ENCODE peak calls at places on chromosomes 7 and 10, in seven cellular contexts. V is choroid plexus epithelial cell, B is endothelial cell, K is lower lobe of right lung, R is psoas muscle, H is tibial artery, F is ovary. N is an unnamed sample.

GRCh38 chr10:115093776-115094361 is 704 bp downstream of the ATRNL1 start:
- DNase-seq in K (no peak), F (peak), R (peak), H (no peak), B (no peak), V (peak), N (peak)

GRCh38 chr7:112009081-112009480 is 197.1 kb downstream of the DOCK4 start:
- DNase-seq in F (no peak), K (no peak), B (no peak), R (no peak), V (peak), H (no peak), N (no peak)

GRCh38 chr7:691361-692045 is 35.0 kb upstream of the DNAAF5 start:
- DNase-seq in V (no peak), B (no peak), F (peak), K (no peak), H (no peak), R (peak), N (peak)

GRCh38 chr7:116969371-116969902 is 16.1 kb downstream of the ST7 start:
- DNase-seq in V (no peak), K (no peak), H (no peak), F (no peak), B (no peak), R (no peak), N (no peak)

GRCh38 chr7:73364006-73364728 is 36.2 kb downstream of the FKBP6 start:
- DNase-seq in R (no peak), H (no peak), F (no peak), B (no peak), K (no peak), V (no peak), N (no peak)

GRCh38 chr10:17640331-17640816 is 3.6 kb upstream of the STAM start:
- DNase-seq in K (no peak), B (no peak), H (no peak), R (no peak), V (no peak), F (no peak), N (no peak)

GRCh38 chr10:102419561-102420442 is 834 bp upstream of the FBXL15 start:
- DNase-seq in V (no peak), B (peak), R (peak), H (no peak), F (peak), K (no peak), N (peak)

GRCh38 chr7:22732556-22733126 is 5.6 kb downstream of the IL6 start:
- DNase-seq in F (no peak), R (no peak), K (no peak), V (peak), B (no peak), H (no peak), N (no peak)

GRCh38 chr7:64882341-64883112 is 20.5 kb upstream of the ZNF273 start:
- DNase-seq in B (peak), V (peak), K (peak), R (peak), F (peak), H (peak), N (peak)

DNA sequence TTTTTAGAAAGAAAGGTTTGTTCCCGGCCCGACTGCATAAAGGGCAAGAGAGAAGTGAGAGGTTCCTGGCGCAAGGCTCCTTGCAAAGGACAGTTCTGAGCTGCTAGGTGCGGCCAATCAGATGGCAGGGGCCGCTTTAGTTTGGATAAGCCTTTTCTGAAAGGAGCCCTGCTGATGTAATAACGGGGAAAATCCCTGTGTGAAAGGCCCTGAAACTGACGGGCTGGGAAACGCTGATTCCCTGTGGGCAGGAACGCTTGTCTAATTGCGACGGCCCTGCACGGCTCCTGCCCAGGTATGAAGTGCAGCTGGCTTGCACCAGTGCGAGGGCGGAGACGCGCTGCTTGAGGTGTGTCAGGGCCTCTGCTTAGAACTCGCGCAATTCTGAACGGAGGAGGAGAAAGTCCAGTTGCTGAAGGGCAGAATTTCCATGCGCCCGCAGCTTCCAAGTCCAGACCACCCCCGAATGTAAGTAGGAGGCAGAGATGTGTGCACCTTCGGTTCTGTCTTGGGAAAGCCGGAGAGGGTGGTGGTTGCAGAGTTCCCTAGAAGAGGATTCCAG is 30.5 kb downstream of the TACC2 start:
- DNase-seq in K (peak), B (no peak), V (no peak), H (no peak), R (peak), F (no peak), N (peak)
- TF ChIP-seq CTCF in K (no peak), B (no peak), V (no peak), H (no peak), R (no peak), F (no peak), N (no peak)

DNA sequence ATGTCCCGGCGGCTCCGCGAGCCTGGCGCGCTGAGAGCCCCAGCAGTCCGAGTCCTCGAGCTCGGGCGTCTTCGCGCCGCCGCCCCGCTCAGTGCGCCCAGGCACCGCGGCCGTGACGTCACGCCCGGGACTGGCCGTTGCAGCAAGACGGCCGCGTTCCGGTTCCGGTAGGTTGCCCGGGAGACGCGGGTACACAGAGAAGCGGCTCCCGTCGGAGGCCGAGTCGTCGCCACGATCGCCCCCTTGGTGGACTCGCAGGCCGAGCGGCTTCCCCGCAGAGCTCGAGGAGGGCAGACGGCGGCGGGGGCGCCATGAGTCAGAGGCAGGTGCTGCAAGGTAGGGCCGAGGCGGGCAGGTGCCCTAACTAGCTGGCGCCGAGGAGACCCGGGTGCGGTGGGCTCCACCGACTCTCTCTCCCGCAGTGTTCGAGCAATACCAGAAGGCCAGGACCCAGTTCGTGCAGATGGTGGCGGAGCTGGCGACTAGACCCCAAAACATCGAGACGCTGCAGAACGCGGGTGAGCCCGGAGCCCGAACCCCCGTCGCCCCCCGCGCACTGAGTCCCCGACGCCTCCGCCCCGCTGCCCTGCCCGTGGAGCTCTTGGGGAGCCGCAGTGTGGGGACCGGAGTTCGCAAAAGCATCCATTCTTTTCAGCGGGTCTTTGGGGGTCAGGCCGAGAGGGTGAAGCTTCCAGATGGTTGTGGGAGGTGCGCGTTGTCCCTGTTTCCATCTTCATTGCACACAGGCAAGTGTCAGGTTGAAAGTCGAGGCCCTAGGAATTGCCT is at the start of gene SPAG6:
- DNase-seq in B (peak), R (peak), F (peak), H (no peak), K (peak), V (no peak), N (peak)
- TF ChIP-seq CTCF in B (no peak), R (no peak), F (no peak), H (no peak), K (no peak), V (no peak), N (no peak)

GRCh38 chr10:48535416-48536225 is 69.3 kb downstream of the ARHGAP22 start:
- DNase-seq in F (no peak), V (no peak), K (no peak), R (no peak), B (no peak), H (no peak), N (no peak)
- TF ChIP-seq CTCF in F (no peak), V (peak), K (no peak), R (no peak), B (peak), H (no peak), N (no peak)

GRCh38 chr10:78424721-78425120 is 391.1 kb downstream of the RPS24 start:
- DNase-seq in K (no peak), F (no peak), R (no peak), B (no peak), V (peak), H (no peak), N (no peak)
- TF ChIP-seq CTCF in K (peak), F (no peak), R (no peak), B (peak), V (peak), H (no peak), N (no peak)

DNA sequence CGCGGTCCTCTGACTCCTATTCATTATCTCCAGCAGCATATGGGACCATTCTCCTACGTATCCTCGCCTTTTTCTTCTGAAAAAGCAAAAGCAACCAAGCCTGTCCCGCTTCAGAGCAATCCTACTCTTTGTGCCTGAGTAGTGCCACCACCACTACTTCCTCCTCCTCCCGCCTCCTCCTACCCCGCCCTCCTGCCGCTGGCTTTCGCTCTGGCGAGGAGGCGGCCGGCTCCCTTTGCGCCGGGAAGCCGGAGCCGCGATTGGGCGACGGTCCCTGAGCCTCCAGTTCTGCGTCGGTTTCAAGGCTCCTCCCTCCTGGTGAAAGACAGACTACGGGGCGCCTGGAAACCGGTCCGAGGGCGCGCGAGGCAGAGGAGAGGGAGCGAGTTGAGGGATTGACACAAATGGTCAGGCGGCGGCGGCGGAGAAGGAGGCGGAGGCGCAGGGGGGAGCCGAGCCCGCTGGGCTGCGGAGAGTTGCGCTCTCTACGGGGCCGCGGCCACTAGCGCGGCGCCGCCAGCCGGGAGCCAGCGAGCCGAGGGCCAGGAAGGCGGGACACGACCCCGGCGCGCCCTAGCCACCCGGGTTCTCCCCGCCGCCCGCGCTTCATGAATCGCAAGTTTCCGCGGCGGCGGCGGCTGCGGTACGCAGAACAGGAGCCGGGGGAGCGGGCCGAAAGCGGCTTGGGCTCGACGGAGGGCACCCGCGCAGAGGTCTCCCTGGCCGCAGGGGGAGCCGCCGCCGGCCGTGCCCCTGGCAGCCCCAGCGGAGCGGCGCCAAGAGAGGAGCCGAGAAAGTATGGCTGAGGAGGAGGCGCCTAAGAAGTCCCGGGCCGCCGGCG is at the start of gene FZD1:
- DNase-seq in K (peak), R (peak), F (peak), H (peak), B (peak), V (peak), N (peak)
- TF ChIP-seq CTCF in K (no peak), R (peak), F (no peak), H (peak), B (no peak), V (no peak), N (no peak)

DNA sequence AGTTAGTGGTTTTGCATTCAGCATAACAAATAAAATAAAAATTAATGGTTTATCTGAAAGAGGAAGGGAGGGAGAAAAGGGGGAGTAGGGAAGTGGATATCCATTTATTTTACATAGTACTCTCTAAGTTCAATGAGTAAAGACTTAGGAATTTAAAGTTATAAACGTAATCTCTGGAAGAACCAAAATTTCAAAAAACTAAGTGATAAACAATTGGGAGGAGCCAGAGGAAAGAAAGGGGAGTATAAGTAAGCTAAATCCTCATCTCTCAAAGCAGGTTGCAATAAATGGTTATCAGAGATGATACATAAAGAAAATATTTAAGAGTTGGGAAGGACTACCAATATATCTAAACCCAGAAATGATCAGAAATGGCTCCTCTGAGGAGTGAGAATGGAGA is 46.4 kb downstream of the ANK3 start:
- DNase-seq in R (no peak), B (no peak), K (no peak), V (peak), F (no peak), H (no peak), N (no peak)
- TF ChIP-seq CTCF in R (no peak), B (no peak), K (no peak), V (no peak), F (no peak), H (no peak), N (no peak)

GRCh38 chr7:106249488-106249887 is 35.3 kb downstream of the NAMPT start:
- DNase-seq in H (no peak), V (no peak), R (no peak), K (no peak), F (no peak), B (no peak), N (no peak)
- TF ChIP-seq CTCF in H (no peak), V (no peak), R (no peak), K (no peak), F (no peak), B (no peak), N (no peak)

DNA sequence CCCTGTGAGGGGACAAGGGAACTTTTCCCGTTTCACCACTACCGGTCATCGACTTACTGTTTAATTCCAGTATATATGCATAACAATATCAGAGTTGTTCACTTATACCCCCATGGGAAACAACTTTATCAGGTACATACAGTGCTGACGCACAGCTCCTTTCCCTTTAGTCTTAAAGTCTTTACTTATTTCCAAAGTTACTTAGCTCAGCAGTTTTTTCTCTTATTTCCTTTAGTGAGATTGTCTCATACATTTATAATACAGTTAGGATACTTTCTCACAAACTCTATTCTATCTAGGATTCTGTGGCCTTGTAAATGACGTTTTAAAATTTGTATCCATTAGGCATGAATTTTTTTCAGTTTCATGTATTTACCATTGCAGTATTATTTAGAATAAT is 721.8 kb downstream of the ANKRD7 start:
- DNase-seq in K (no peak), B (no peak), F (no peak), H (no peak), V (no peak), R (no peak), N (no peak)
- TF ChIP-seq CTCF in K (no peak), B (no peak), F (no peak), H (no peak), V (no peak), R (no peak), N (no peak)

GRCh38 chr7:21426958-21427860 is 674 bp upstream of the SP4 start:
- DNase-seq in K (peak), B (peak), F (peak), V (peak), R (peak), H (peak), N (peak)
- TF ChIP-seq CTCF in K (peak), B (no peak), F (peak), V (peak), R (peak), H (peak), N (peak)

DNA sequence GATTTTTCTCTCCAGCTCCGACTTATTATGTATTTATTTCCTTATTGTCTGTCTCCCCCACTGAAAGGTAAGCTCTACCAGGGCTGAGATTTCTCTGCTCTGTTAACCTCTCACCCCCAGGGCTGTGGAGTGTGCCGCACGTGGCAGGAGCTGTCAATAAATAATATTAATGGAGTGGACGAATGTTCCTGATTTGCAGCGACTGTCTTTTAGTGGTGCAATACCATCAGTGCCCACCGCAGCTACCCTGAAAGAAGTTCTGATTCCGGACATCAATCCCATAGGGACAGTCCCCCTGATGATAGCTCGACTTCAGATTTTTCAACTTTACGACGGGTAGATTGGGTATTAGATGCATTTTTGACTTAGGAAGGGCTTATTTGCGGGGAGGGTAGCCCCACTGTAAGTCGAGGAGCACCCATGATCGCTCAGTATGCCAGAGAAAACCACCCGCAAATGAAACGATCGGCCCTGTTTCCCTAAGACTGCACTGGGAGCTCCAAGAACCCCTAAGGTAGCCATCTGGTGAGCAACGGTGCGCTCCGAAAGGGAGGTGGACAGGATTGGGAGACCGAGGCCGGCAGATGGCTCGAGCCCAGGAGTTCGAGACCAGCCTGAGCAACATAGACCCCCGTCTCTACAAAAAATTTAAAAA is 986 bp upstream of the PPP2R2D start:
- DNase-seq in V (no peak), K (no peak), B (peak), R (no peak), F (peak), H (no peak), N (no peak)
- TF ChIP-seq CTCF in V (no peak), K (no peak), B (no peak), R (no peak), F (peak), H (peak), N (no peak)